ENCODE peak calls at places on chromosomes 16 and 17, in six cellular contexts. One of them, this sample, is unnamed.
A peak's percentile ranks its signal among the peaks of the same experiment; 100 is the strongest.

GRCh38 chr16:6012716-6013115 is 915.1 kb upstream of the EEF2KMT start:
- DNase-seq in WTC11: no peak
- DNase-seq in naive thymus-derived CD8-positive, alpha-beta T cell: no peak
- DNase-seq in NCI-H2029: no peak
- DNase-seq in activated naive CD4-positive, alpha-beta T cell: no peak
- DNase-seq in activated T-helper 1 cell treated with anti-CD3 and anti-CD28 coated beads, Interleukin-2, amount 50 U/mL, for 16 hours: no peak
- DNase-seq in this sample: no peak

GRCh38 chr16:86285938-86286921 is 224.1 kb upstream of the FOXF1 start:
- DNase-seq in naive thymus-derived CD8-positive, alpha-beta T cell: no peak
- DNase-seq in NCI-H2029: no peak
- DNase-seq in activated naive CD4-positive, alpha-beta T cell: no peak
- DNase-seq in WTC11: no peak
- DNase-seq in activated T-helper 1 cell treated with anti-CD3 and anti-CD28 coated beads, Interleukin-2, amount 50 U/mL, for 16 hours: no peak
- DNase-seq in this sample: no peak

GRCh38 chr16:15689290-15689689 is 39.2 kb downstream of the NDE1 start:
- DNase-seq in NCI-H2029: no peak
- DNase-seq in activated naive CD4-positive, alpha-beta T cell: no peak
- DNase-seq in naive thymus-derived CD8-positive, alpha-beta T cell: no peak
- DNase-seq in WTC11: no peak
- DNase-seq in activated T-helper 1 cell treated with anti-CD3 and anti-CD28 coated beads, Interleukin-2, amount 50 U/mL, for 16 hours: no peak
- DNase-seq in this sample: no peak

GRCh38 chr16:15729152-15729551 is 79.1 kb downstream of the NDE1 start:
- DNase-seq in activated T-helper 1 cell treated with anti-CD3 and anti-CD28 coated beads, Interleukin-2, amount 50 U/mL, for 16 hours: no peak
- DNase-seq in naive thymus-derived CD8-positive, alpha-beta T cell: no peak
- DNase-seq in NCI-H2029: no peak
- DNase-seq in WTC11: no peak
- DNase-seq in activated naive CD4-positive, alpha-beta T cell: no peak
- DNase-seq in this sample: no peak

GRCh38 chr17:34254651-34255380 is at the start of gene CCL2:
- DNase-seq in activated T-helper 1 cell treated with anti-CD3 and anti-CD28 coated beads, Interleukin-2, amount 50 U/mL, for 16 hours: no peak
- DNase-seq in activated naive CD4-positive, alpha-beta T cell: no peak
- DNase-seq in WTC11: peak; percentile 63
- DNase-seq in naive thymus-derived CD8-positive, alpha-beta T cell: no peak
- DNase-seq in NCI-H2029: peak; percentile 44
- DNase-seq in this sample: peak; percentile 85

GRCh38 chr17:1029196-1029911 is 32.4 kb downstream of the TIMM22 start:
- DNase-seq in activated T-helper 1 cell treated with anti-CD3 and anti-CD28 coated beads, Interleukin-2, amount 50 U/mL, for 16 hours: no peak
- DNase-seq in WTC11: no peak
- DNase-seq in NCI-H2029: no peak
- DNase-seq in naive thymus-derived CD8-positive, alpha-beta T cell: no peak
- DNase-seq in activated naive CD4-positive, alpha-beta T cell: no peak
- DNase-seq in this sample: no peak

GRCh38 chr17:73358668-73359067 is 46.9 kb upstream of the CDC42EP4 start:
- DNase-seq in activated T-helper 1 cell treated with anti-CD3 and anti-CD28 coated beads, Interleukin-2, amount 50 U/mL, for 16 hours: no peak
- DNase-seq in activated naive CD4-positive, alpha-beta T cell: no peak
- DNase-seq in naive thymus-derived CD8-positive, alpha-beta T cell: no peak
- DNase-seq in NCI-H2029: no peak
- DNase-seq in WTC11: no peak
- DNase-seq in this sample: no peak

GRCh38 chr17:16013943-16014407 is 14.4 kb downstream of the TTC19 start:
- DNase-seq in NCI-H2029: no peak
- DNase-seq in WTC11: no peak
- DNase-seq in naive thymus-derived CD8-positive, alpha-beta T cell: no peak
- DNase-seq in activated naive CD4-positive, alpha-beta T cell: no peak
- DNase-seq in activated T-helper 1 cell treated with anti-CD3 and anti-CD28 coated beads, Interleukin-2, amount 50 U/mL, for 16 hours: no peak
- DNase-seq in this sample: peak; percentile 46

GRCh38 chr16:66408181-66409048 is 18.7 kb upstream of the BEAN1 start:
- DNase-seq in WTC11: no peak
- DNase-seq in NCI-H2029: peak; percentile 18
- DNase-seq in activated naive CD4-positive, alpha-beta T cell: no peak
- DNase-seq in activated T-helper 1 cell treated with anti-CD3 and anti-CD28 coated beads, Interleukin-2, amount 50 U/mL, for 16 hours: no peak
- DNase-seq in naive thymus-derived CD8-positive, alpha-beta T cell: peak; percentile 71
- DNase-seq in this sample: peak; percentile 56

GRCh38 chr17:40284085-40284713 is 3.5 kb upstream of the CDC6 start:
- DNase-seq in naive thymus-derived CD8-positive, alpha-beta T cell: no peak
- DNase-seq in activated naive CD4-positive, alpha-beta T cell: no peak
- DNase-seq in WTC11: no peak
- DNase-seq in NCI-H2029: peak; percentile 29
- DNase-seq in activated T-helper 1 cell treated with anti-CD3 and anti-CD28 coated beads, Interleukin-2, amount 50 U/mL, for 16 hours: no peak
- DNase-seq in this sample: peak; percentile 21

GRCh38 chr16:57335361-57335760 is 23.2 kb upstream of the CCL22 start:
- DNase-seq in WTC11: no peak
- DNase-seq in activated T-helper 1 cell treated with anti-CD3 and anti-CD28 coated beads, Interleukin-2, amount 50 U/mL, for 16 hours: no peak
- DNase-seq in NCI-H2029: no peak
- DNase-seq in naive thymus-derived CD8-positive, alpha-beta T cell: no peak
- DNase-seq in activated naive CD4-positive, alpha-beta T cell: no peak
- DNase-seq in this sample: no peak

GRCh38 chr16:73131153-73131862 is 83.4 kb upstream of the ZFHX3 start:
- DNase-seq in WTC11: no peak
- DNase-seq in activated naive CD4-positive, alpha-beta T cell: no peak
- DNase-seq in activated T-helper 1 cell treated with anti-CD3 and anti-CD28 coated beads, Interleukin-2, amount 50 U/mL, for 16 hours: no peak
- DNase-seq in NCI-H2029: no peak
- DNase-seq in naive thymus-derived CD8-positive, alpha-beta T cell: no peak
- DNase-seq in this sample: no peak

GRCh38 chr16:86395477-86395876 is 114.8 kb upstream of the FOXF1 start:
- DNase-seq in WTC11: no peak
- DNase-seq in NCI-H2029: no peak
- DNase-seq in naive thymus-derived CD8-positive, alpha-beta T cell: no peak
- DNase-seq in activated naive CD4-positive, alpha-beta T cell: no peak
- DNase-seq in activated T-helper 1 cell treated with anti-CD3 and anti-CD28 coated beads, Interleukin-2, amount 50 U/mL, for 16 hours: no peak
- DNase-seq in this sample: no peak

GRCh38 chr16:69820926-69821541 is 58.9 kb downstream of the WWP2 start:
- DNase-seq in NCI-H2029: no peak
- DNase-seq in WTC11: no peak
- DNase-seq in activated T-helper 1 cell treated with anti-CD3 and anti-CD28 coated beads, Interleukin-2, amount 50 U/mL, for 16 hours: no peak
- DNase-seq in naive thymus-derived CD8-positive, alpha-beta T cell: no peak
- DNase-seq in activated naive CD4-positive, alpha-beta T cell: no peak
- DNase-seq in this sample: no peak

GRCh38 chr16:27775254-27775653 is 225.3 kb downstream of the KATNIP start:
- DNase-seq in WTC11: no peak
- DNase-seq in NCI-H2029: no peak
- DNase-seq in activated T-helper 1 cell treated with anti-CD3 and anti-CD28 coated beads, Interleukin-2, amount 50 U/mL, for 16 hours: no peak
- DNase-seq in activated naive CD4-positive, alpha-beta T cell: no peak
- DNase-seq in naive thymus-derived CD8-positive, alpha-beta T cell: no peak
- DNase-seq in this sample: no peak

GRCh38 chr17:58049533-58049932 is 33.7 kb upstream of the DYNLL2 start:
- DNase-seq in NCI-H2029: no peak
- DNase-seq in activated T-helper 1 cell treated with anti-CD3 and anti-CD28 coated beads, Interleukin-2, amount 50 U/mL, for 16 hours: no peak
- DNase-seq in naive thymus-derived CD8-positive, alpha-beta T cell: no peak
- DNase-seq in activated naive CD4-positive, alpha-beta T cell: no peak
- DNase-seq in WTC11: no peak
- DNase-seq in this sample: no peak

GRCh38 chr17:58250344-58251011 is 12.1 kb downstream of the LPO start:
- DNase-seq in activated T-helper 1 cell treated with anti-CD3 and anti-CD28 coated beads, Interleukin-2, amount 50 U/mL, for 16 hours: no peak
- DNase-seq in WTC11: no peak
- DNase-seq in naive thymus-derived CD8-positive, alpha-beta T cell: no peak
- DNase-seq in activated naive CD4-positive, alpha-beta T cell: no peak
- DNase-seq in NCI-H2029: no peak
- DNase-seq in this sample: no peak

GRCh38 chr17:66135896-66136295 is 56.0 kb downstream of the CEP112 start:
- DNase-seq in activated T-helper 1 cell treated with anti-CD3 and anti-CD28 coated beads, Interleukin-2, amount 50 U/mL, for 16 hours: no peak
- DNase-seq in NCI-H2029: no peak
- DNase-seq in WTC11: no peak
- DNase-seq in naive thymus-derived CD8-positive, alpha-beta T cell: no peak
- DNase-seq in activated naive CD4-positive, alpha-beta T cell: no peak
- DNase-seq in this sample: no peak

GRCh38 chr17:58344047-58344790 is 7.8 kb downstream of the SUPT4H1 start:
- DNase-seq in activated naive CD4-positive, alpha-beta T cell: peak; percentile 51
- DNase-seq in NCI-H2029: no peak
- DNase-seq in naive thymus-derived CD8-positive, alpha-beta T cell: peak; percentile 84
- DNase-seq in WTC11: no peak
- DNase-seq in activated T-helper 1 cell treated with anti-CD3 and anti-CD28 coated beads, Interleukin-2, amount 50 U/mL, for 16 hours: peak; percentile 81
- DNase-seq in this sample: no peak

GRCh38 chr17:42287305-42288077 is 807 bp upstream of the STAT5A start:
- DNase-seq in activated naive CD4-positive, alpha-beta T cell: peak; percentile 27
- DNase-seq in WTC11: no peak
- DNase-seq in NCI-H2029: no peak
- DNase-seq in activated T-helper 1 cell treated with anti-CD3 and anti-CD28 coated beads, Interleukin-2, amount 50 U/mL, for 16 hours: no peak
- DNase-seq in naive thymus-derived CD8-positive, alpha-beta T cell: peak; percentile 49
- DNase-seq in this sample: no peak

GRCh38 chr17:46811978-46812583 is 6.4 kb downstream of the WNT3 start:
- DNase-seq in activated T-helper 1 cell treated with anti-CD3 and anti-CD28 coated beads, Interleukin-2, amount 50 U/mL, for 16 hours: no peak
- DNase-seq in naive thymus-derived CD8-positive, alpha-beta T cell: no peak
- DNase-seq in WTC11: no peak
- DNase-seq in NCI-H2029: no peak
- DNase-seq in activated naive CD4-positive, alpha-beta T cell: no peak
- DNase-seq in this sample: peak; percentile 91

This sample was measured in left kidney.